ENCODE peak calls at places on chromosomes 2 and 18, in four cellular contexts. C is PC-9, Y is HCT116, W is fibroblast of lung. D is an unnamed sample. For H3K4me1, the result is how much of the 10 kb centered on the place peaks cover.

GRCh38 chr2:71469403-71470398 is 16.3 kb downstream of the DYSF start:
- DNase-seq in W (no peak), Y (no peak), C (no peak), D (no peak)

GRCh38 chr2:22375094-22375493 is 1009.9 kb upstream of the KLHL29 start:
- DNase-seq in Y (no peak), W (no peak), C (no peak), D (no peak)

GRCh38 chr18:23981369-23981768 is 33.2 kb upstream of the TTC39C start:
- DNase-seq in W (no peak), C (no peak), Y (no peak), D (no peak)

GRCh38 chr2:37387143-37387835 is 42.9 kb downstream of the QPCT start:
- DNase-seq in C (no peak), W (peak), Y (no peak), D (no peak)

GRCh38 chr2:44674473-44675299 is 266.8 kb upstream of the SIX3 start:
- DNase-seq in Y (no peak), C (no peak), W (no peak), D (no peak)

GRCh38 chr18:23595610-23596009 is 9.3 kb upstream of the NPC1 start:
- DNase-seq in W (no peak), Y (no peak), C (no peak), D (no peak)

GRCh38 chr2:189952536-189953109 is 109.9 kb downstream of the MSTN start:
- DNase-seq in Y (no peak), C (no peak), W (no peak), D (no peak)

GRCh38 chr18:77032121-77032758 is 100.3 kb downstream of the MBP start:
- DNase-seq in Y (no peak), W (peak), C (no peak), D (no peak)

GRCh38 chr2:143720093-143720664 is 591.0 kb downstream of the ARHGAP15 start:
- DNase-seq in C (no peak), W (peak), Y (peak), D (no peak)

GRCh38 chr2:104650405-104650996 is 203.4 kb upstream of the POU3F3 start:
- DNase-seq in C (no peak), W (no peak), Y (no peak), D (no peak)

GRCh38 chr18:57794951-57795728 is 8.0 kb downstream of the ATP8B1 start:
- DNase-seq in Y (no peak), W (no peak), C (no peak), D (no peak)

GRCh38 chr2:119198267-119198840 is 25.3 kb upstream of the STEAP3 start:
- DNase-seq in W (peak), C (peak), Y (no peak), D (no peak)

GRCh38 chr2:216315817-216316603 is 56.3 kb downstream of the MARCHF4 start:
- DNase-seq in Y (peak), W (peak), C (peak), D (no peak)

GRCh38 chr18:35436076-35436649 is 59.0 kb upstream of the ZNF396 start:
- DNase-seq in Y (no peak), C (no peak), W (peak), D (no peak)

GRCh38 chr2:62471404-62471803 is 34.6 kb downstream of the TMEM17 start:
- DNase-seq in Y (no peak), C (no peak), W (no peak), D (no peak)

GRCh38 chr2:43391877-43392214 is 165.4 kb upstream of the ZFP36L2 start:
- DNase-seq in W (peak), Y (no peak), C (no peak), D (no peak)

GRCh38 chr2:185689906-185690539 is 48.6 kb upstream of the FSIP2 start:
- DNase-seq in Y (peak), W (peak), C (no peak), D (no peak)

GRCh38 chr18:68456985-68457384 is 257.9 kb downstream of the TMX3 start:
- DNase-seq in W (peak), C (no peak), Y (no peak), D (no peak)

GRCh38 chr2:85737961-85738360 is 15.8 kb upstream of the ATOH8 start:
- DNase-seq in C (no peak), Y (no peak), W (no peak), D (no peak)

GRCh38 chr2:53407363-53408080 is 360.1 kb upstream of the CHAC2 start:
- DNase-seq in Y (peak), W (peak), C (no peak), D (peak)

GRCh38 chr2:96520697-96521096 is 15.5 kb upstream of the NEURL3 start:
- DNase-seq in C (no peak), W (no peak), Y (no peak), D (no peak)

GRCh38 chr2:26913599-26914285 is 56.7 kb upstream of the MAPRE3 start:
- DNase-seq in C (no peak), W (peak), Y (no peak), D (no peak)

GRCh38 chr2:187580462-187581124 is 26.4 kb upstream of the TFPI start:
- DNase-seq in W (peak), Y (peak), C (no peak), D (peak)

DNA sequence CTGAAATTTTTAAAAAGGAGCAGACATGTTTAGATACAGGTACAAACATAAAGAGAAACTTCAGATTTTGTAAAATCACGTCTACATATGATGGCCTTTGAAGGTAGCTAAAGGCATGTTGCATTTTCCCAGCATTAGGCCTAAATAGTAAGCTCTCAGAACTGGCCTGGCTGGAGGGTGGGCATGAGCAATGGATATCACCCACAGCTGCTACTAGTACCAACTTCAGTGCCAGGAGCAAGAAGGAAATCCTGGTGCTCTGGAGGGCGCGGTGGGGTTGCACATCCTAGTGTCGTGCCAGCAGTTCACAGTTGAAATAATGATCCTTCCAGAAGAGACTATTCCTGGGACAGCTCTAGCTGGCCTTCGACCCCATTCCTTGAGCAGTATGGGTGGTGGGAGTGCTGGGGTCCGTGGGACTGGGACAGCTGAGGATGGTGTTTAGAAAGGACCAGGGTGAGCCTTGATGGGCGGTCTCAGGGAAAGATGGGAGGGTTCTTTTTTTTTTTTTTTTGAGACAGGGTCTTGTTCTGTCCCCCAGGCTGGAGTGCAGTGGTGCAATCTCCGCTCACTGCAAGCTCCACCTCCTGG is 4.9 kb downstream of the DES start:
- DNase-seq in Y (no peak), W (no peak), C (no peak), D (no peak)
- H3K27ac ChIP-seq in Y (no peak), W (no peak), C (no peak), D (no peak)

GRCh38 chr2:14634223-14634884 is 1.8 kb downstream of the LRATD1 start:
- DNase-seq in W (peak), Y (no peak), C (peak), D (no peak)
- TF ChIP-seq EZH2 in W (no peak), Y (no peak), C (no peak), D (no peak)

DNA sequence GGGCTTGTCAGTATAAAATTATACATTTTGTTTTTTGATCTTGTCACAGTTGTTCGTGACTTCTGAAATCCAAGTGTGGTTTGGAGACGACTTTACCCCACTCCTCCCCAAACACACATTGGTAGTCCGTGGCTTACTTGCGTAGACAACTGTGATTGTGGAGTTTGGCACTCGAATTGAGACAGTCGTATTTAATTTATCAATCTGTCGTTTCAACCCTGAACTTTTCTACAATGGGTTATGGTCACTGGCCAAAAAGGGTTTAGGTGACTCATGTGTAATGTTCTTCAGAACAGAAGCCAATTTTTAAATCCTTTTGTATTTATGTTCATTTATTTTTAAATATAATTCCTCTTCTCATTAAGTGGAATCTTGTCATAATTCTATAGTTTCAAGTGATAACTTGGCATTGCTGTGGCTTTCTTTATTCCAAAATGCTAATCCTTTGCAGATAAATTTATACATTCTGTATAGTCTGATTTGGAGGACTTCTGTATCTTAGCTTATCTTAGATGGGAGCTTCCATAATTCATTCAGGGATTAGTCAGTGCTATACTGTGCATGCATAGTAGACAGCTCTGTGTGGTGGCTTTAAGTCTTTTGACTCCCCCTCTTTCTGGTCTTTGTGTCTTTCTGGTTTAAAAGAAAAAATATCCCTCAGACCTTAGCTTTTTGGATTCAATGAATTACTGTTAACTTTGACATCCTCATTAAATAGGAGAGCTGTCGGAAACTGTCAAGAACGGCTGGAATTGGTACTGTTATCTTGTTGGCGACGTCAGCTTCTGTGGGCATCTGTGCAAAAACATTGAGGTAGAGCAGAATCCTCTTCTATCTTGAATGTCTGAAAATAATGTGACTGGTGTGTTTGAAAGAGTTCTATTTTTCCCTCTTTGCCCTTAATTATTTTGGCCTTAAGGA is 130.2 kb downstream of the SPTBN1 start:
- DNase-seq in Y (no peak), W (peak), C (no peak), D (no peak)
- H3K4me1 ChIP-seq in Y (under half), W (under half), C (under half), D (under half)

GRCh38 chr18:51195086-51195601 is 2.3 kb downstream of the MEX3C start:
- DNase-seq in C (no peak), W (no peak), Y (no peak), D (no peak)
- H3K27ac ChIP-seq in C (peak), W (peak), Y (peak), D (peak)

DNA sequence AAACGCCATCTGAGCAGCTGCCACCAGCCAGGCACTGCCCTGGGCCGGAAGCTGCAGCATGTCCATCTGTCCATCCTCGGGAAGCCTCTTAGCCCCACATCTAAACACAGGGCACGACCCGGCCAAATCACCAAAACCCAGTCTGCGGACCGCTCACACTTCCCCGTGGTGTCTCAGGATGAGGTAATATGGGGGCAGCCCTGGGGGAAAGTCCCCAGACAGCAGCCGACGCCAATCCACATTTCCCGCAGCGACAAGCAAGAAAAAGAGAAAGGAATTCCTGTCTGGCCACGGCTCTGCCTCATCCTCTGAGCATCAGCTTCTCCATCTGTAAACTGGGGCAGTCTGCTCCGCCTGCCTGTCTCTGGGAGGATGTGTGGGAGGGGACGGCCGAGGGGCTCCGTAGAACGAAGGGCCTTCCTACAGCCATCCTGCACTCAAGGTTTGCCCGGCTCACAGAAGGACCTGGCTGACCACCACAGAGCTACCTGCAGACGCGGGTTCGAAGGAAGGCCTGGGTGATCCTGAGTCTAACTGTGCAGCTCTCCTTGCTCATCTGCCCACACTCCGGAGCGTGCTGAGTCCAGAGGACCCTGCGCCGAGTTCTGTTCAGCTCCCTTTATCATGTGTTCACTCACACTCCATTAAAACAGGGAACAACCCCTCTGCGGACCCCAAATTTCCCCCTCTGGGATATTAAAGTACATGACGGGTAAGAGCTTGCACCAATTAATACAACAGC is 138.5 kb downstream of the PXDN start:
- DNase-seq in C (no peak), W (peak), Y (no peak), D (no peak)
- TF ChIP-seq EZH2 in C (no peak), W (no peak), Y (no peak), D (no peak)

GRCh38 chr18:50651334-50651733 is 91.4 kb downstream of the MAPK4 start:
- DNase-seq in Y (no peak), C (no peak), W (no peak), D (no peak)
- H3K4me1 ChIP-seq in Y (under half), C (under half), W (under half), D (under half)

GRCh38 chr18:6249110-6249680 is 165.5 kb downstream of the L3MBTL4 start:
- DNase-seq in C (no peak), W (no peak), Y (no peak), D (no peak)
- H3K27ac ChIP-seq in C (no peak), W (no peak), Y (no peak), D (no peak)

GRCh38 chr2:75586971-75587370 is 26.2 kb upstream of the EVA1A start:
- DNase-seq in W (no peak), Y (no peak), C (no peak), D (no peak)

GRCh38 chr2:75592888-75593287 is 32.1 kb upstream of the EVA1A start:
- DNase-seq in W (no peak), Y (no peak), C (no peak), D (no peak)

GRCh38 chr2:75589344-75590105 is 28.8 kb upstream of the EVA1A start:
- DNase-seq in Y (no peak), C (no peak), W (peak), D (no peak)

GRCh38 chr2:75592028-75592427 is 31.3 kb upstream of the EVA1A start:
- DNase-seq in C (peak), Y (peak), W (peak), D (no peak)

DNA sequence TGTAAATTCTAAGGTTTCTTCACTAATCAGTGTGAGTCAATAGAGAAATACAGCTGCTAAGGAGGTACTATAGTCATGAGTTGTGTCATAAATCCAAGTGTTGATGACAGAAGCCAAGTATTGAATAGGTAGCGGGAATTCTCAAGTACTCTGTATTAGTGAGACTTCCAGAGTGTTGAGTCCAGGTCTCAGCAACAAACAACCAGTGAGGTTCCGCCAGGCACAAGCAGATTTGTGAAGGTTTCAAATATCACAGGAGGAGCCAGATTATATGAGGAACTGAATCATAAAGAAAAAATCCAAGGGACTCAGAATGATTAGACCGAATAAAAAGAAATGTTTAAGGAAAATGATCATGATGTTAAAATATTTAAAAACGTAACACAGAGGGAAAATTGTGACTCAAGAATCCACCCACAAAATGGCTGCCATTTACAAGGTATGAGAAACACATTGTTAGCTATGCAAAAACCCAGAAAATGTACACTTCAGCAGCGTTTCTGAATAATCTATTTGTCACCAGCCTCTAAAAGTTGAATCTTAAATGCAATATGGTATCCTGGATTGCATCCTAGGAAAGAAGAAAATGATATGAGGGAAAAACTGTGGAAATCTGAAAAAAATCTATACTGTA is 27.3 kb upstream of the EVA1A start:
- DNase-seq in Y (no peak), C (peak), W (peak), D (no peak)
- TF ChIP-seq EZH2 in Y (no peak), C (no peak), W (no peak), D (no peak)

D was measured in keratinocyte.